ENCODE peak calls at places on chromosomes 13 and 19, in four cellular contexts. D is stomach, K is AG04450, Z is thoracic aorta. V is an unnamed sample.

GRCh38 chr19:50326101-50326664 is 3.0 kb downstream of the KCNC3 start:
- DNase-seq in K (no peak), Z (no peak), D (no peak), V (no peak)

GRCh38 chr13:29935309-29935981 is 85.0 kb upstream of the UBL3 start:
- DNase-seq in D (peak), K (no peak), Z (no peak), V (no peak)

GRCh38 chr13:51396352-51396751 is 56.5 kb downstream of the INTS6 start:
- DNase-seq in K (no peak), D (no peak), Z (no peak), V (peak)

GRCh38 chr19:33465834-33466233 is 55.8 kb downstream of the PEPD start:
- DNase-seq in Z (no peak), D (no peak), K (no peak), V (no peak)

GRCh38 chr13:33106656-33107402 is 90.6 kb downstream of the KL start:
- DNase-seq in D (no peak), K (no peak), Z (no peak), V (no peak)

GRCh38 chr13:75908137-75908536 is 272.0 kb downstream of the LMO7 start:
- DNase-seq in K (no peak), Z (no peak), D (no peak), V (no peak)

GRCh38 chr13:71378992-71379905 is 487.8 kb downstream of the DACH1 start:
- DNase-seq in D (no peak), K (no peak), Z (no peak), V (no peak)

GRCh38 chr13:75749407-75749806 is 113.3 kb downstream of the LMO7 start:
- DNase-seq in D (no peak), Z (peak), K (no peak), V (peak)

GRCh38 chr13:59103004-59103768 is 1060.5 kb downstream of the DIAPH3 start:
- DNase-seq in K (peak), D (no peak), Z (no peak), V (peak)

GRCh38 chr19:33385956-33386355 is 12.4 kb downstream of the CEBPG start:
- DNase-seq in D (no peak), Z (no peak), K (no peak), V (no peak)

GRCh38 chr13:110758195-110758594 is 44.7 kb downstream of the ING1 start:
- DNase-seq in D (no peak), K (no peak), Z (no peak), V (peak)

DNA sequence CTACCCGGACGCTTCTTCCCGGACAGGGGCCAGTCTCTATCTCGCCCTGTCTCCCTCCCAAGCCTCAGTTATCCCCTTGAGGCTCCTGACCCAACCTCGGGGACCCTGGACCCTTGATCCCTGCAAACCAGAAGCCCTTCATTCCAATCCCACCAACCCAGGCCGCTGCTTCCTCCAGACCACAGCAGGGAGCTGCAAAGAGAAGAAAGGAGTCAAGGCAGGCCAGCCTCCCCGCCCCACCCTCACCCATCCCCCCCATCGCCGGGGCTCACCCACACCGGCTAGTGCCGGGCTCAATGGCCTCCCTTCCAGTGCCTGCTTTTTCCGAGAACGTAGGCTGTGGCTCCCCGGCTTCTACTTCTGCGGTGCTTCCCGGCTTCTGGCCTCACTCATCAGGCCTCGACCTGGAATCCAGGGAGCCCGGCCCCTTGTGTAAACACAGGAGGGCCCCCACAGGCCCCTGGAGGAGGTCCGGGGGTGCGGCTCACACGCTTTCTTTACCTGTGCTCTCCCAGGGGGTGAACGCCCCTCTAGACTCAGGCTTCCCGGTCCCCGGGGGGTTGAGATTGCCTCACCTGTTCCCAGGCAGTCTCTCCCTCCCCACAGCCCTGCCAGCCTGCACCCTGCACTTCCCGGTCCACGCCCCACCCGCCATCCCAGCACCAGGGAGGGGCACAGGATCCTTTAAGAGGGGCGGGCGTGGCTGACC is at the start of gene FAM83E:
- DNase-seq in D (peak), K (no peak), Z (no peak), V (no peak)
- H3K4me3 ChIP-seq in D (peak), K (no peak), Z (no peak), V (no peak)

GRCh38 chr19:35288843-35289355 is 3.1 kb upstream of the MAG start:
- DNase-seq in Z (no peak), D (no peak), K (no peak), V (no peak)

GRCh38 chr19:35292421-35292820 is 460 bp downstream of the MAG start:
- DNase-seq in Z (no peak), D (no peak), K (no peak), V (no peak)

GRCh38 chr19:35291916-35292315 is at the start of gene MAG:
- DNase-seq in D (no peak), K (no peak), Z (no peak), V (no peak)

GRCh38 chr19:35291259-35291658 is 702 bp upstream of the MAG start:
- DNase-seq in D (no peak), K (no peak), Z (no peak), V (no peak)

DNA sequence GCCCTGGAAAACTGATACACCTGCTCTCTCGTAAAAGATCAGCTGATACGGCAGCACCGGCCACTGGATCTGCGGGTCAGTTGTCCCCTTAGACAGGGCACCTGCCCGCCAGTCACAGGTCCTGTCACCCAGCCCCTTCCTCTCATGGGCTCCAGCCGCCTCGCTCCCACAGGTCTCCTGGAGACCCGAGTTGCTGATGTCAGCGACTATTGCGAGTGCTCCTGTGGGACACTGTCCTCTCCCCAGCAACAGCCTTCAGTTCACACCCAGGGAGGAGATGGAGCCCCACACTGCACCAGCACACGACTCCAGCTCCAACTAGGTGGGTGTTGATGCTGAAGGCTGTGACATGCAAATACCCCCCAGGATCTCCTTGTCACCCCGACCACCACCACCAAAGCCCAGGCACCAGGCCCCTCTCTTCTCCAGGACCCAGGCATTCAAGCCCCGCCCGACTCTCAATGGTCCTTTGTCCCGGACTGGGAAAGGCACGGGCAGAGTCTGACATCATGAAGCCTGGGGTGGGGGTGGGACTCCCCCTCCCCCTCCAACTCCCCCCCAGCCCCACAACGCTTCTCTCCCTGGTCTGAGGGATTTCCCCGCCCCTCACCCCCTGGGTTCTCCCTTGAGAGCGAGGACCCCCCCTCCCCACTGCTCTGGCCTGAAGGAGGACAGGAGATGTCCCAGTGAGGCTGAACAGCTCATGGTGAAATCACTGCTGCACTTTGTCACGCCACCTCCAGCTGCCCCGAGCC is 1.4 kb upstream of the MAG start:
- DNase-seq in Z (no peak), D (no peak), K (no peak), V (no peak)
- H3K4me3 ChIP-seq in Z (no peak), D (no peak), K (no peak), V (no peak)

DNA sequence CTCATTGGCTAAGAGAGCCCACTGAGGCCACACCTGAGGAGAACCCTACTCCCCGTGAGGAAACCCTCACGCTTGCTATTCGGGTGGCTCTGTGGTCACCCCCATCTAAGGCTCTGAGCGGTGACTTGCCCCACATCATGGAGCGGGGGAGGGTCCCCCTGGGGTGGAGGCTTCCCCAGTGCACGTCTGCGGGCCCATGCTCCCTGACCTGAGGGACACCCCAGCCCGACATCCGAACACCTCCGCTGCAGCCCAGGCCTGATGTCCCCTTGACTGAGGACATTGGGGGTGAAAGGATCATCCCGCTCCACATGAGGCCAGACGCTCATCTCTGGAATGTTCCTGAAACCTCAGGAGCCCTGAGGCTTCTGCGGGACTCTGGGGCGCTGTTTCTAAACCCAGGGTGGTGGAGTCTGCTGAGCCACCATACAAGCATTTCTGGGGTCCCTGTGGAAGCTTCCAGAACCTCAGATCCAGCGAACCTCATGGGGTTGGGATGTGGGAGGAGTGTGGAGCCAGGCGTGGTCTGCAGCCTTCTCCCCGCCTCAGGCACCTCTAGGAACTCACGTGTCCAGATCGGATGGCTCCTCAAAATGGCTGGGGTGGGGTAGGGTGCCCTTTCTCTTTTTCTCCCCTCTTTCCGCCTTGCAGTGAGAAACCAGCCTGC is 19.9 kb downstream of the TMED1 start:
- DNase-seq in D (no peak), Z (no peak), K (no peak), V (no peak)
- H3K4me3 ChIP-seq in D (peak), Z (peak), K (peak), V (peak)

GRCh38 chr13:112968380-112968909 is 569 bp upstream of the MCF2L start:
- DNase-seq in K (no peak), D (peak), Z (no peak), V (no peak)

GRCh38 chr13:112969692-112970338 is 801 bp downstream of the MCF2L start:
- DNase-seq in K (no peak), Z (no peak), D (no peak), V (no peak)

GRCh38 chr13:112966776-112967175 is 2.2 kb upstream of the MCF2L start:
- DNase-seq in D (no peak), K (no peak), Z (no peak), V (no peak)

GRCh38 chr13:112968910-112969691 is at the start of gene MCF2L:
- DNase-seq in D (peak), K (no peak), Z (no peak), V (no peak)

DNA sequence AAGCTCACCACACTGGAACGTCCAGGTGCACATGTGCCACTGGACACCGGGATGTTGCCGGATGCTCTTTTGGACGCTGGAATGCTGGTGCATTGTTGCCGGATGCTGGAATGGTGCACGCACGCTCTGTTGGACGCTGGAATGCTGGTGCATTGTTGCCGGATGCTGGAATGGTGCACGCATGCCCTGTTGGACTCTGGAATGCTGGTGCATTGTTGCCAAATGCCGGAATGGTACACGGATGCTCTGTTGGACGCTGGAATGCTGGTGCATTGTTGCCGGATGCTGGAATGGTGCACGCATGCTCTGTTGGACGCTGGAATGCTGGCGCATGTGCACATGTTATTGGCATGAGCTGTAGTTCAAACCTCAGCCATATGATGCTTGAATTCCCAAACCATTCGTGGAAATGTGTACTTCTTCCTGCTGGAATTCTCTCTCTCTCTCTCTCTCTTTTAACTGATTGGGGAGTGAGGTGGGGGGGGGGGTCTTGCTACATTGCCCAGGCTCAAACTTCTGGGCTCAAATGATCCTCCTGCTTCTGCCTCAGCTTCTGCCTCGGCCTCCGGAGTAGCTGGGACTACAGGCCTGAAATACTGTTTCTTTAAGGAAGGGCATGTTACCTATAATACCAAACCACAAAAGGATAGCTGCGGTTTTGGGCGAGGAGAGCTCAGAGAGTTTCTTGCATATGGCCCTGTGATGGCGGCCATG is 1.2 kb upstream of the MCF2L start:
- DNase-seq in K (no peak), D (no peak), Z (no peak), V (no peak)
- H3K4me3 ChIP-seq in K (no peak), D (peak), Z (no peak), V (no peak)

DNA sequence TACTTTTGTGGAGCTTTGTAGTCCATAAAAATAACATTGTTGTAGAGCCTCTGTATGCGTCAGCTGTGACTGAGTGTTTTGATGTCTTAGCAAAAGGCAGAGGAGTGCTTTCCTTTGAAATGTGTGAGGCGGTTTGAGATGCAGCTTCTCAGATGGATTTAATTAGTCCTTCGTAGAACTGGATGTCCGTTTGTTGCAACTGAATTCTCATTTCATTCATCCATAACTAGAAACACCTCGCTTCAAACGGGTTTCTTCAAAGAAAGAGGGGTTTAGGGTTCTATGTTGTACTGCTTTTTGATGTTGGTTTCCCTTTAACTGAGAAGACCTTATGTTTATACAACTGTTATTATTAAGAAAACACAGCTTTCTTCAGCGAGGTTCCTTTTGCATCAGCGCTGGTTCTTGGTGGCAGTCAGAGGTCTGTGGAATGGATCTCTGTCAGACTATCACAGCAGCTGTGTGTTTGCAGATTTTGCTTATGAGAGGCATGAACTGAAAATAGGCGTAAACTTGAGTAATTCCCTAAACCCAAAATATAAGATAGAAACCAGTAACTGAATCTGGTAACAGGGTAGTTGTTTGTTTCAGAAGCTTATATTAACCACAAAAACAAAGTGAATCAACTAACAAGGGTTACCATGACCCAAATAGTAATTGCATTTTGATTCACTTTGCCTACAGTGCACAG is 194.4 kb downstream of the GGACT start:
- DNase-seq in K (peak), D (no peak), Z (no peak), V (peak)
- H3K4me3 ChIP-seq in K (peak), D (no peak), Z (no peak), V (peak)

DNA sequence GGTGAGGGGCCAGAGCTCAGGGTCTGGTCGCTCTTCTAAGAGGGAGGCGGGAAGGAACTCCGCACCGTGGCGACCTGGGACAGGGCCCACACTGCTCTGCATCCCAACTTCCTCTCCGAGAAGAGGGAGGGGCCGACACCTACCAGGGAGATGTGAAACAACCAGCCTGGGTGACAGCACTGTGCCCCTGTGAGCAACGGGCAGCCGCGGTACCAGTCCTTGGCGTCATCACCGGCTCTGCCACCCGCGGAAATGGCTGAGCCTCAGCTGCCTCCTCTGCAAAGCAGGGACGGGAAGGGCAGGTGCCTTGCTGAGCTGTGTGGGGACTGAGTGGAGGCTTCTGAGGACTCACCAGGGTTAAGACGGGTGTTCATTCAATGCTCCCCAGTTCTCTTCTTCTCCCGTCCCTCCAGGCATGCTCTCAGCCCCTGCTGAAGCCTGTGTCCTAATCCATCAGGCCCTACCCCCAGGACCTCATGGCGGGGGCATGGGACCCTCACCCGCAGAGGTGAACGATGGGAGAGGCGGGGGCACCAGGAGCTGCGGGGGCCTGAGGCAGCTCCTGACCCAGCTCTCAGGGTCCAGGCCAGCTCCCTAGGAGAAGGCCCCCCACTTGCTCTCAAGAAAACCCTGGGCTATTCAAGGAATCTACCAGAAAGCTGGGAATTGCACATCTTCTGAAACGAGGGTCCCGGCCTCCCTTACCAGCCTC is 9.3 kb downstream of the ZNF787 start:
- DNase-seq in K (no peak), Z (no peak), D (peak), V (no peak)
- H3K4me3 ChIP-seq in K (no peak), Z (no peak), D (peak), V (no peak)

DNA sequence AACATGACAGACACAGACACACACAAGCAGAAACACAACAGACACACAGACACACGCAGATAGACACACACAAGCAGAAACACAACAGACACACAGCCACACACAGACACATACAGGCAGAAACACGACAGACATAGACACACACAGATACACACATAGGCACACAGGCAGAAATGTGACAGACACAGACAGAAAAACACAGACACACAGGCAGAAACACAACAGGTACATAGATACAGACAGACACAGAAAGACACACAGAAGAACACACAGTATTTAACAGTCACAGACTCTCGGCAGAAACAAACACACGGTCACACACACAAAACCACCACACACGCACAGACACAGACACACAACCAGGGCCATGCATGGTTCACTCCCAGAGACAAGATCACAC is 905 bp downstream of the TBXA2R start:
- DNase-seq in D (no peak), K (no peak), Z (no peak), V (no peak)
- H3K4me3 ChIP-seq in D (peak), K (peak), Z (peak), V (peak)

DNA sequence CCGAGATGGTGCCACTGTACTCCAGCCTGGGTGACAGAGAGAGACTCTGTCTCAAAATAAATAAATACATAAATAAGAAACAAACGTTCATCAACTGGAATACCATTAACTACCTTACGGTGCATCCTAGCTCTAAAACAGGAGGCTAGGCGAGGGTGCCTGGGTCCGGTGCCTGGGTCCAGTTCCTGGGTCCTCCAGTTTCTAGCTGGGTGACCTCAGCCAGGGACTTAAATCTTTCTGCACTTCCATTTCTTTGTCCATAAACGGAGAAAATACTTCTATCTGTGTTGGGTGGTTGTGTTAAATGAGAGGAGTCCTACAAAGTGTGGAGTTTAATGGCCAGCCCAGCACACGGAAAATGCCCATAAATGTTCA is 34.0 kb downstream of the RFX2 start:
- DNase-seq in K (no peak), D (no peak), Z (no peak), V (no peak)
- H3K4me3 ChIP-seq in K (no peak), D (no peak), Z (no peak), V (no peak)